ENCODE peak calls at places on chromosomes 11 and 22, in six cellular contexts. W is activated T-cell treated with anti-CD3 and anti-CD28 coated beads for 1 hour; Z is posterior vena cava; N is NCI-H345; E is sigmoid colon; R is stimulated activated effector memory CD8-positive, alpha-beta T cell treated with anti-CD3 and anti-CD28 coated beads, Interleukin-12 subunit alpha, Interleukin-12 subunit beta, amount 100 ng/mL, for 72 hours. A is an unnamed sample.

GRCh38 chr11:13145461-13145860 is 132.1 kb upstream of the BMAL1 start:
- DNase-seq in W (no peak), Z (no peak), N (no peak), E (no peak), R (no peak), A (no peak)

GRCh38 chr11:27390318-27390958 is 27.4 kb upstream of the CCDC34 start:
- DNase-seq in W (no peak), Z (no peak), N (no peak), E (no peak), R (no peak), A (no peak)

GRCh38 chr11:10144954-10145353 is 149.1 kb downstream of the SBF2 start:
- DNase-seq in W (no peak), Z (no peak), N (no peak), E (no peak), R (no peak), A (no peak)

GRCh38 chr11:41612415-41612814 is 153.0 kb upstream of the LRRC4C start:
- DNase-seq in W (no peak), Z (no peak), N (no peak), E (no peak), R (no peak), A (no peak)

GRCh38 chr11:133522344-133522743 is 10.0 kb downstream of the OPCML start:
- DNase-seq in W (no peak), Z (no peak), N (no peak), E (no peak), R (no peak), A (no peak)

GRCh38 chr22:22556995-22557925 is 1.8 kb downstream of the PRAME start:
- DNase-seq in W (no peak), Z (no peak), N (no peak), E (no peak), R (no peak), A (no peak)

GRCh38 chr11:130441726-130442125 is 6.7 kb upstream of the ADAMTS15 start:
- DNase-seq in W (no peak), Z (no peak), N (no peak), E (no peak), R (no peak), A (no peak)

GRCh38 chr22:49204599-49205214 is 623.0 kb downstream of the BRD1 start:
- DNase-seq in W (no peak), Z (peak; percentile 40), N (no peak), E (peak; percentile 48), R (no peak), A (no peak)

GRCh38 chr11:66546966-66547661 is 411 bp downstream of the ACTN3 start:
- DNase-seq in W (no peak), Z (no peak), N (no peak), E (no peak), R (no peak), A (no peak)

GRCh38 chr22:39526736-39527171 is 5.8 kb downstream of the RPS19BP1 start:
- DNase-seq in W (no peak), Z (no peak), N (no peak), E (no peak), R (no peak), A (no peak)

GRCh38 chr22:24289781-24290181 is 19.1 kb downstream of the SPECC1L start:
- DNase-seq in W (no peak), Z (no peak), N (no peak), E (peak; percentile 65), R (no peak), A (peak; percentile 23)

GRCh38 chr22:46072030-46072881 is 78.1 kb upstream of the PPARA start:
- DNase-seq in W (no peak), Z (peak; percentile 91), N (peak; percentile 22), E (peak; percentile 83), R (peak; percentile 72), A (peak; percentile 47)

GRCh38 chr11:88538088-88538487 is 200.6 kb upstream of the CTSC start:
- DNase-seq in W (no peak), Z (no peak), N (no peak), E (no peak), R (no peak), A (no peak)

A was measured in HFFc6.